ENCODE peak calls at places on chromosomes 3 and 15, in seven cellular contexts. Y, T, N, Z, W, I and E are unnamed samples.

GRCh38 chr15:65957451-65957850 is 88.2 kb downstream of the RAB11A start:
- DNase-seq in Y (no peak), T (no peak), N (no peak), Z (no peak), W (no peak), I (no peak), E (no peak)

GRCh38 chr3:128239304-128239703 is 86.0 kb downstream of the EEFSEC start:
- DNase-seq in Y (no peak), T (no peak), N (no peak), Z (no peak), W (no peak), I (no peak), E (no peak)

GRCh38 chr15:42576776-42577175 is 1.4 kb downstream of the STARD9 start:
- DNase-seq in Y (no peak), T (no peak), N (no peak), Z (no peak), W (no peak), I (no peak), E (no peak)

GRCh38 chr3:133745981-133746721 is at the start of gene TF:
- DNase-seq in Y (no peak), T (no peak), N (no peak), Z (no peak), W (no peak), I (no peak), E (peak)

GRCh38 chr3:188108703-188109412 is 45.1 kb upstream of the LPP start:
- DNase-seq in Y (peak), T (no peak), N (no peak), Z (no peak), W (no peak), I (no peak), E (no peak)

GRCh38 chr15:65762399-65762798 is 29.7 kb downstream of the DENND4A start:
- DNase-seq in Y (no peak), T (no peak), N (no peak), Z (no peak), W (no peak), I (no peak), E (no peak)

GRCh38 chr3:172044833-172045585 is 5.6 kb downstream of the FNDC3B start:
- DNase-seq in Y (no peak), T (no peak), N (no peak), Z (no peak), W (no peak), I (no peak), E (no peak)

GRCh38 chr15:77493324-77493907 is 72.7 kb downstream of the HMG20A start:
- DNase-seq in Y (peak), T (no peak), N (peak), Z (no peak), W (no peak), I (no peak), E (no peak)

GRCh38 chr3:51388286-51389029 is 2.6 kb upstream of the RBM15B start:
- DNase-seq in Y (peak), T (no peak), N (no peak), Z (peak), W (no peak), I (no peak), E (peak)

GRCh38 chr3:4980229-4981159 is 1.3 kb downstream of the BHLHE40 start:
- DNase-seq in Y (peak), T (peak), N (peak), Z (peak), W (peak), I (peak), E (peak)

GRCh38 chr3:77460326-77460725 is 420.4 kb downstream of the ROBO2 start:
- DNase-seq in Y (peak), T (no peak), N (peak), Z (no peak), W (no peak), I (no peak), E (no peak)

GRCh38 chr3:163644172-163644571 is 1434.1 kb downstream of the SI start:
- DNase-seq in Y (no peak), T (no peak), N (no peak), Z (no peak), W (no peak), I (no peak), E (no peak)

GRCh38 chr15:42385206-42385979 is 26.1 kb downstream of the CAPN3 start:
- DNase-seq in Y (peak), T (peak), N (peak), Z (peak), W (peak), I (peak), E (peak)

GRCh38 chr15:68783226-68784054 is 37.3 kb downstream of the ANP32A start:
- DNase-seq in Y (no peak), T (peak), N (no peak), Z (peak), W (no peak), I (peak), E (peak)

GRCh38 chr15:33675246-33675645 is 293.1 kb upstream of the CHRM5 start:
- DNase-seq in Y (no peak), T (peak), N (peak), Z (no peak), W (peak), I (peak), E (peak)

GRCh38 chr3:127751163-127751621 is 71.1 kb downstream of the MGLL start:
- DNase-seq in Y (peak), T (no peak), N (no peak), Z (peak), W (no peak), I (no peak), E (no peak)

GRCh38 chr3:185210621-185211157 is 43.2 kb downstream of the EHHADH start:
- DNase-seq in Y (no peak), T (no peak), N (no peak), Z (no peak), W (no peak), I (peak), E (no peak)

GRCh38 chr15:66899555-66900350 is 165.6 kb upstream of the SMAD3 start:
- DNase-seq in Y (peak), T (no peak), N (peak), Z (no peak), W (no peak), I (no peak), E (peak)

GRCh38 chr15:101009176-101009575 is 90.0 kb downstream of the LRRK1 start:
- DNase-seq in Y (no peak), T (no peak), N (no peak), Z (no peak), W (no peak), I (no peak), E (no peak)

GRCh38 chr3:81484532-81484931 is 276.9 kb downstream of the GBE1 start:
- DNase-seq in Y (no peak), T (no peak), N (no peak), Z (no peak), W (no peak), I (no peak), E (no peak)

GRCh38 chr3:126342991-126343661 is 14.1 kb downstream of the KLF15 start:
- DNase-seq in Y (peak), T (peak), N (peak), Z (peak), W (peak), I (peak), E (no peak)

GRCh38 chr3:25441234-25441856 is 13.3 kb downstream of the RARB start:
- DNase-seq in Y (no peak), T (no peak), N (no peak), Z (no peak), W (no peak), I (no peak), E (peak)

GRCh38 chr15:27412413-27412812 is 441.4 kb downstream of the GABRG3 start:
- DNase-seq in Y (no peak), T (no peak), N (no peak), Z (no peak), W (no peak), I (no peak), E (no peak)

GRCh38 chr3:181133832-181134231 is 144.3 kb upstream of the DNAJC19 start:
- DNase-seq in Y (no peak), T (no peak), N (no peak), Z (no peak), W (no peak), I (no peak), E (no peak)

GRCh38 chr3:32593903-32594525 is 23.4 kb upstream of the DYNC1LI1 start:
- DNase-seq in Y (peak), T (no peak), N (peak), Z (no peak), W (no peak), I (no peak), E (no peak)

GRCh38 chr15:55532944-55533343 is 24.9 kb upstream of the DNAAF4 start:
- DNase-seq in Y (no peak), T (no peak), N (no peak), Z (no peak), W (no peak), I (no peak), E (no peak)

GRCh38 chr3:124886168-124887051 is 755 bp downstream of the ITGB5 start:
- DNase-seq in Y (peak), T (peak), N (no peak), Z (peak), W (peak), I (peak), E (peak)

GRCh38 chr3:124883766-124884473 is 3.2 kb downstream of the ITGB5 start:
- DNase-seq in Y (peak), T (no peak), N (peak), Z (no peak), W (peak), I (no peak), E (no peak)

GRCh38 chr3:124887996-124888298 is 782 bp upstream of the ITGB5 start:
- DNase-seq in Y (no peak), T (no peak), N (no peak), Z (no peak), W (no peak), I (no peak), E (no peak)

GRCh38 chr3:124887177-124887995 is at the start of gene ITGB5:
- DNase-seq in Y (peak), T (peak), N (peak), Z (peak), W (peak), I (peak), E (peak)

GRCh38 chr3:124885466-124886167 is 1.5 kb downstream of the ITGB5 start:
- DNase-seq in Y (no peak), T (peak), N (no peak), Z (no peak), W (peak), I (no peak), E (no peak)
- H3K4me3 ChIP-seq in Y (peak), T (peak), N (peak), Z (peak), W (peak), I (no peak), E (peak)

GRCh38 chr3:189355481-189356201 is 183.9 kb downstream of the TPRG1 start:
- DNase-seq in Y (peak), T (no peak), N (peak), Z (no peak), W (no peak), I (no peak), E (peak)
- H3K4me3 ChIP-seq in Y (no peak), T (no peak), N (no peak), Z (no peak), W (no peak), I (no peak), E (no peak)

GRCh38 chr3:195855471-195856409 is 44.0 kb upstream of the MUC4 start:
- DNase-seq in Y (no peak), T (no peak), N (no peak), Z (no peak), W (no peak), I (no peak), E (no peak)
- H3K4me3 ChIP-seq in Y (no peak), T (no peak), N (no peak), Z (no peak), W (no peak), I (no peak), E (no peak)

GRCh38 chr15:73357999-73358665 is 10.6 kb downstream of the HCN4 start:
- DNase-seq in Y (no peak), T (no peak), N (no peak), Z (no peak), W (no peak), I (no peak), E (no peak)
- H3K4me3 ChIP-seq in Y (no peak), T (no peak), N (no peak), Z (no peak), W (no peak), I (no peak), E (no peak)

GRCh38 chr3:38153986-38154608 is 11.2 kb upstream of the OXSR1 start:
- DNase-seq in Y (peak), T (no peak), N (no peak), Z (no peak), W (no peak), I (no peak), E (peak)
- H3K4me3 ChIP-seq in Y (no peak), T (no peak), N (no peak), Z (no peak), W (no peak), I (no peak), E (no peak)

DNA sequence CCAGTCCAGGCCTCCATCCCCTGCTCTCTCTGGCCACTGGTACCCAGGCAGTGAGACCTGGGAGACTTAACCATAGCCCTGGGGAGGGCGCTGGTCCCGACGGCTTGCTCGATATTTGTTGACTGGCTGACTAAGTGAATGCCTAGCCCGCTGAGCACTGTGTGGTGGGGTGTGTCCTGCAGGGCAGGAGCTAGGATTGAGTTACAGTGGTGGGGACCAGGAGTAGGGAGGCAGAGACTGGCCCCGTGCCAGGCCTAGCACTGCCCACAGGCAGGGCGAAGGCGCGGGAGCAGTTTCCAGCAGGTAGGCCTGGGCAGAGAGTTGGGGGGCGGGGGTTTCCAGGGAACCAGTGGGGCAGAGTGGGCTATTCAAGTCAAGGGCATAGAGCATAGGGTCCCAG is at the start of gene VILL:
- DNase-seq in Y (no peak), T (no peak), N (no peak), Z (peak), W (no peak), I (no peak), E (no peak)
- H3K4me3 ChIP-seq in Y (no peak), T (no peak), N (no peak), Z (peak), W (no peak), I (no peak), E (no peak)

GRCh38 chr3:78689378-78689777 is 1078.4 kb downstream of the ROBO1 start:
- DNase-seq in Y (no peak), T (no peak), N (no peak), Z (no peak), W (no peak), I (no peak), E (no peak)
- H3K4me3 ChIP-seq in Y (no peak), T (no peak), N (no peak), Z (no peak), W (no peak), I (no peak), E (no peak)

DNA sequence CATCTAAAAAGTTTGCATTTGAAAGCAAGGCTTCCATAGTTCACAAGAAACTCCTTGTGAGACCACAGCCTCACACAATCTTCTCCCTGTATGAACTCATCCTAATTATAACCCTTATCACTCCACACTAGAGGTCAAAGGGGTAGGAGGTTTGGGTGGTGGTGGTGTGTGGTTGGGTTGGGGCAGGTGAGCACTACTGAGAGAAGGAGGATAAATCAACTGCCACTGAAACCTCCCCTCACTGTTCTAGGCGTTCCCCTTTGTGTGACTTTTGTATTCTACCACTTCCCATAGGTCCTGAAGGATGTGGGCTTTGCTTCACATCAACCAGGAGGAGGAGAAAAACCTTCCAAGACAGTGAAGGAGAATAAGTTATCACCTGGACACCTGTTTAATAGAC is 6.4 kb upstream of the AGBL1 start:
- DNase-seq in Y (no peak), T (no peak), N (no peak), Z (no peak), W (no peak), I (no peak), E (no peak)
- H3K4me3 ChIP-seq in Y (no peak), T (no peak), N (no peak), Z (no peak), W (no peak), I (no peak), E (no peak)